ENCODE peak calls at places on chromosomes 12 and 14, in seven cellular contexts. U, X, P, N, E, R and B are unnamed samples.

GRCh38 chr14:73916324-73916723 is 29.7 kb downstream of the ZNF410 start:
- DNase-seq in U (no peak), X (no peak), P (no peak), N (no peak), E (no peak), R (no peak), B (no peak)

GRCh38 chr12:19211802-19212201 is 82.3 kb downstream of the PLEKHA5 start:
- DNase-seq in U (no peak), X (no peak), P (no peak), N (no peak), E (no peak), R (no peak), B (no peak)

GRCh38 chr14:24074625-24075484 is 3.5 kb downstream of the CPNE6 start:
- DNase-seq in U (no peak), X (no peak), P (no peak), N (no peak), E (no peak), R (no peak), B (no peak)

GRCh38 chr12:56721721-56722120 is 3.4 kb downstream of the NACA start:
- DNase-seq in U (no peak), X (no peak), P (no peak), N (no peak), E (no peak), R (no peak), B (no peak)

GRCh38 chr12:79402626-79403025 is 288.1 kb downstream of the PAWR start:
- DNase-seq in U (peak), X (peak), P (peak), N (no peak), E (peak), R (no peak), B (peak)

GRCh38 chr12:8589679-8590078 is 23.0 kb downstream of the AICDA start:
- DNase-seq in U (no peak), X (no peak), P (no peak), N (no peak), E (no peak), R (no peak), B (no peak)

GRCh38 chr14:58367296-58367695 is 28.4 kb upstream of the TOMM20L start:
- DNase-seq in U (peak), X (no peak), P (no peak), N (no peak), E (no peak), R (no peak), B (no peak)

GRCh38 chr14:69997849-69998248 is 118.6 kb downstream of the SMOC1 start:
- DNase-seq in U (peak), X (no peak), P (peak), N (no peak), E (peak), R (no peak), B (peak)

GRCh38 chr14:25620515-25620914 is 570.6 kb upstream of the STXBP6 start:
- DNase-seq in U (no peak), X (no peak), P (no peak), N (no peak), E (no peak), R (no peak), B (no peak)